ENCODE peak calls at places on chromosomes 2 and 18, in ten cellular contexts. One of them, this sample, is unnamed. For H3K36me3, the result is how much of the 10 kb centered on the place peaks cover.

GRCh38 chr2:119929537-119929936 is 83.3 kb upstream of the EPB41L5 start:
- DNase-seq in CD8-positive, alpha-beta T cell: no peak
- DNase-seq in hepatocyte: no peak
- DNase-seq in esophagus squamous epithelium: no peak
- DNase-seq in DND-41: peak
- DNase-seq in brain microvascular endothelial cell: no peak
- DNase-seq in heart right ventricle: no peak
- DNase-seq in SK-N-SH: no peak
- DNase-seq in GM12878: no peak
- DNase-seq in colonic mucosa: no peak
- DNase-seq in this sample: no peak

GRCh38 chr2:161943012-161943411 is 131.0 kb downstream of the DPP4 start:
- DNase-seq in CD8-positive, alpha-beta T cell: no peak
- DNase-seq in hepatocyte: no peak
- DNase-seq in esophagus squamous epithelium: no peak
- DNase-seq in DND-41: no peak
- DNase-seq in brain microvascular endothelial cell: no peak
- DNase-seq in heart right ventricle: no peak
- DNase-seq in SK-N-SH: no peak
- DNase-seq in GM12878: no peak
- DNase-seq in colonic mucosa: no peak
- DNase-seq in this sample: no peak

GRCh38 chr2:15059870-15060617 is 427.5 kb downstream of the LRATD1 start:
- DNase-seq in CD8-positive, alpha-beta T cell: no peak
- DNase-seq in hepatocyte: no peak
- DNase-seq in esophagus squamous epithelium: no peak
- DNase-seq in DND-41: no peak
- DNase-seq in brain microvascular endothelial cell: no peak
- DNase-seq in heart right ventricle: no peak
- DNase-seq in SK-N-SH: no peak
- DNase-seq in GM12878: no peak
- DNase-seq in colonic mucosa: no peak
- DNase-seq in this sample: no peak

GRCh38 chr2:161115205-161115604 is 45.0 kb upstream of the TANK start:
- DNase-seq in CD8-positive, alpha-beta T cell: no peak
- DNase-seq in hepatocyte: no peak
- DNase-seq in esophagus squamous epithelium: no peak
- DNase-seq in DND-41: no peak
- DNase-seq in brain microvascular endothelial cell: no peak
- DNase-seq in heart right ventricle: no peak
- DNase-seq in SK-N-SH: no peak
- DNase-seq in GM12878: no peak
- DNase-seq in colonic mucosa: no peak
- DNase-seq in this sample: no peak

GRCh38 chr18:12449040-12449814 is 41.5 kb downstream of the PRELID3A start:
- DNase-seq in CD8-positive, alpha-beta T cell: no peak
- DNase-seq in hepatocyte: no peak
- DNase-seq in esophagus squamous epithelium: no peak
- DNase-seq in DND-41: no peak
- DNase-seq in brain microvascular endothelial cell: no peak
- DNase-seq in heart right ventricle: no peak
- DNase-seq in SK-N-SH: no peak
- DNase-seq in GM12878: no peak
- DNase-seq in colonic mucosa: no peak
- DNase-seq in this sample: no peak

GRCh38 chr2:105397959-105398521 is 811 bp downstream of the FHL2 start:
- DNase-seq in CD8-positive, alpha-beta T cell: no peak
- DNase-seq in hepatocyte: no peak
- DNase-seq in esophagus squamous epithelium: no peak
- DNase-seq in DND-41: no peak
- DNase-seq in brain microvascular endothelial cell: no peak
- DNase-seq in heart right ventricle: no peak
- DNase-seq in SK-N-SH: no peak
- DNase-seq in GM12878: no peak
- DNase-seq in colonic mucosa: no peak
- DNase-seq in this sample: no peak

GRCh38 chr18:63374520-63374919 is 7.5 kb upstream of the KDSR start:
- DNase-seq in CD8-positive, alpha-beta T cell: no peak
- DNase-seq in hepatocyte: no peak
- DNase-seq in esophagus squamous epithelium: no peak
- DNase-seq in DND-41: no peak
- DNase-seq in brain microvascular endothelial cell: no peak
- DNase-seq in heart right ventricle: no peak
- DNase-seq in SK-N-SH: no peak
- DNase-seq in GM12878: no peak
- DNase-seq in colonic mucosa: no peak
- DNase-seq in this sample: no peak

GRCh38 chr2:33378551-33379220 is 97.8 kb upstream of the RASGRP3 start:
- DNase-seq in CD8-positive, alpha-beta T cell: no peak
- DNase-seq in hepatocyte: no peak
- DNase-seq in esophagus squamous epithelium: no peak
- DNase-seq in DND-41: no peak
- DNase-seq in brain microvascular endothelial cell: no peak
- DNase-seq in heart right ventricle: no peak
- DNase-seq in SK-N-SH: no peak
- DNase-seq in GM12878: no peak
- DNase-seq in colonic mucosa: no peak
- DNase-seq in this sample: no peak

GRCh38 chr2:227414846-227415245 is 27.1 kb upstream of the SCYGR1 start:
- DNase-seq in CD8-positive, alpha-beta T cell: no peak
- DNase-seq in hepatocyte: no peak
- DNase-seq in esophagus squamous epithelium: no peak
- DNase-seq in DND-41: no peak
- DNase-seq in brain microvascular endothelial cell: peak
- DNase-seq in heart right ventricle: no peak
- DNase-seq in SK-N-SH: no peak
- DNase-seq in GM12878: no peak
- DNase-seq in colonic mucosa: no peak
- DNase-seq in this sample: no peak

GRCh38 chr2:39524756-39525635 is 87.9 kb upstream of the MAP4K3 start:
- DNase-seq in CD8-positive, alpha-beta T cell: no peak
- DNase-seq in hepatocyte: no peak
- DNase-seq in esophagus squamous epithelium: no peak
- DNase-seq in DND-41: no peak
- DNase-seq in brain microvascular endothelial cell: no peak
- DNase-seq in heart right ventricle: no peak
- DNase-seq in SK-N-SH: no peak
- DNase-seq in GM12878: no peak
- DNase-seq in colonic mucosa: no peak
- DNase-seq in this sample: no peak

GRCh38 chr2:48328972-48329723 is 200.8 kb upstream of the STON1 start:
- DNase-seq in CD8-positive, alpha-beta T cell: no peak
- DNase-seq in hepatocyte: no peak
- DNase-seq in esophagus squamous epithelium: no peak
- DNase-seq in DND-41: no peak
- DNase-seq in brain microvascular endothelial cell: no peak
- DNase-seq in heart right ventricle: no peak
- DNase-seq in SK-N-SH: peak
- DNase-seq in GM12878: no peak
- DNase-seq in colonic mucosa: no peak
- DNase-seq in this sample: no peak

GRCh38 chr18:65458871-65459270 is 291.9 kb upstream of the CDH7 start:
- DNase-seq in CD8-positive, alpha-beta T cell: no peak
- DNase-seq in hepatocyte: no peak
- DNase-seq in esophagus squamous epithelium: no peak
- DNase-seq in DND-41: no peak
- DNase-seq in brain microvascular endothelial cell: no peak
- DNase-seq in heart right ventricle: no peak
- DNase-seq in SK-N-SH: no peak
- DNase-seq in GM12878: no peak
- DNase-seq in colonic mucosa: no peak
- DNase-seq in this sample: no peak

GRCh38 chr2:119760237-119760807 is 600 bp downstream of the PTPN4 start:
- DNase-seq in CD8-positive, alpha-beta T cell: peak
- DNase-seq in hepatocyte: no peak
- DNase-seq in esophagus squamous epithelium: no peak
- DNase-seq in DND-41: no peak
- DNase-seq in brain microvascular endothelial cell: no peak
- DNase-seq in heart right ventricle: no peak
- DNase-seq in SK-N-SH: no peak
- DNase-seq in GM12878: no peak
- DNase-seq in colonic mucosa: peak
- DNase-seq in this sample: no peak

GRCh38 chr2:70886541-70886987 is 49.1 kb upstream of the ATP6V1B1 start:
- DNase-seq in CD8-positive, alpha-beta T cell: no peak
- DNase-seq in hepatocyte: no peak
- DNase-seq in esophagus squamous epithelium: no peak
- DNase-seq in DND-41: no peak
- DNase-seq in brain microvascular endothelial cell: no peak
- DNase-seq in heart right ventricle: no peak
- DNase-seq in SK-N-SH: no peak
- DNase-seq in GM12878: no peak
- DNase-seq in colonic mucosa: no peak
- DNase-seq in this sample: no peak

GRCh38 chr18:61322265-61322873 is 10.9 kb upstream of the CDH20 start:
- DNase-seq in CD8-positive, alpha-beta T cell: no peak
- DNase-seq in hepatocyte: peak
- DNase-seq in esophagus squamous epithelium: no peak
- DNase-seq in DND-41: peak
- DNase-seq in brain microvascular endothelial cell: peak
- DNase-seq in heart right ventricle: peak
- DNase-seq in SK-N-SH: peak
- DNase-seq in GM12878: no peak
- DNase-seq in colonic mucosa: peak
- DNase-seq in this sample: peak

GRCh38 chr2:207219716-207220414 is 54.1 kb upstream of the KLF7 start:
- DNase-seq in CD8-positive, alpha-beta T cell: no peak
- DNase-seq in hepatocyte: peak
- DNase-seq in esophagus squamous epithelium: no peak
- DNase-seq in DND-41: no peak
- DNase-seq in brain microvascular endothelial cell: peak
- DNase-seq in heart right ventricle: no peak
- DNase-seq in SK-N-SH: no peak
- DNase-seq in GM12878: no peak
- DNase-seq in colonic mucosa: no peak
- DNase-seq in this sample: no peak

GRCh38 chr2:54558976-54559410 is 102.9 kb downstream of the SPTBN1 start:
- DNase-seq in CD8-positive, alpha-beta T cell: no peak
- DNase-seq in hepatocyte: no peak
- DNase-seq in esophagus squamous epithelium: no peak
- DNase-seq in DND-41: no peak
- DNase-seq in brain microvascular endothelial cell: no peak
- DNase-seq in heart right ventricle: no peak
- DNase-seq in SK-N-SH: peak
- DNase-seq in GM12878: no peak
- DNase-seq in colonic mucosa: no peak
- DNase-seq in this sample: no peak

GRCh38 chr18:39435209-39435608 is 1869.6 kb upstream of the CELF4 start:
- DNase-seq in CD8-positive, alpha-beta T cell: no peak
- DNase-seq in hepatocyte: no peak
- DNase-seq in esophagus squamous epithelium: no peak
- DNase-seq in DND-41: no peak
- DNase-seq in brain microvascular endothelial cell: no peak
- DNase-seq in heart right ventricle: no peak
- DNase-seq in SK-N-SH: no peak
- DNase-seq in GM12878: no peak
- DNase-seq in colonic mucosa: no peak
- DNase-seq in this sample: no peak

GRCh38 chr18:39435986-39436385 is 1870.4 kb upstream of the CELF4 start:
- DNase-seq in CD8-positive, alpha-beta T cell: no peak
- DNase-seq in hepatocyte: no peak
- DNase-seq in esophagus squamous epithelium: no peak
- DNase-seq in DND-41: no peak
- DNase-seq in brain microvascular endothelial cell: no peak
- DNase-seq in heart right ventricle: no peak
- DNase-seq in SK-N-SH: no peak
- DNase-seq in GM12878: no peak
- DNase-seq in colonic mucosa: no peak
- DNase-seq in this sample: no peak

GRCh38 chr18:39434223-39434622 is 1868.6 kb upstream of the CELF4 start:
- DNase-seq in CD8-positive, alpha-beta T cell: no peak
- DNase-seq in hepatocyte: no peak
- DNase-seq in esophagus squamous epithelium: no peak
- DNase-seq in DND-41: no peak
- DNase-seq in brain microvascular endothelial cell: peak
- DNase-seq in heart right ventricle: no peak
- DNase-seq in SK-N-SH: no peak
- DNase-seq in GM12878: no peak
- DNase-seq in colonic mucosa: no peak
- DNase-seq in this sample: no peak
- TF ChIP-seq CTCF in CD8-positive, alpha-beta T cell: no peak
- TF ChIP-seq CTCF in hepatocyte: no peak
- TF ChIP-seq CTCF in esophagus squamous epithelium: no peak
- TF ChIP-seq CTCF in DND-41: no peak
- TF ChIP-seq CTCF in brain microvascular endothelial cell: no peak
- TF ChIP-seq CTCF in heart right ventricle: no peak
- TF ChIP-seq CTCF in SK-N-SH: no peak
- TF ChIP-seq CTCF in GM12878: no peak
- TF ChIP-seq CTCF in colonic mucosa: no peak
- TF ChIP-seq CTCF in this sample: no peak

GRCh38 chr18:68699043-68699442 is 15.9 kb downstream of the TMX3 start:
- DNase-seq in CD8-positive, alpha-beta T cell: no peak
- DNase-seq in hepatocyte: no peak
- DNase-seq in esophagus squamous epithelium: no peak
- DNase-seq in DND-41: no peak
- DNase-seq in brain microvascular endothelial cell: no peak
- DNase-seq in heart right ventricle: no peak
- DNase-seq in SK-N-SH: no peak
- DNase-seq in GM12878: no peak
- DNase-seq in colonic mucosa: no peak
- DNase-seq in this sample: no peak
- H3K4me3 ChIP-seq in CD8-positive, alpha-beta T cell: no peak
- H3K4me3 ChIP-seq in hepatocyte: no peak
- H3K4me3 ChIP-seq in esophagus squamous epithelium: no peak
- H3K4me3 ChIP-seq in DND-41: no peak
- H3K4me3 ChIP-seq in brain microvascular endothelial cell: no peak
- H3K4me3 ChIP-seq in heart right ventricle: no peak
- H3K4me3 ChIP-seq in SK-N-SH: no peak
- H3K4me3 ChIP-seq in GM12878: no peak
- H3K4me3 ChIP-seq in colonic mucosa: no peak
- H3K4me3 ChIP-seq in this sample: no peak

GRCh38 chr2:85246348-85246747 is 81.4 kb downstream of the TGOLN2 start:
- DNase-seq in CD8-positive, alpha-beta T cell: no peak
- DNase-seq in hepatocyte: no peak
- DNase-seq in esophagus squamous epithelium: no peak
- DNase-seq in DND-41: no peak
- DNase-seq in brain microvascular endothelial cell: no peak
- DNase-seq in heart right ventricle: no peak
- DNase-seq in SK-N-SH: peak
- DNase-seq in GM12878: no peak
- DNase-seq in colonic mucosa: no peak
- DNase-seq in this sample: no peak
- H3K36me3 ChIP-seq in CD8-positive, alpha-beta T cell: under half
- H3K36me3 ChIP-seq in hepatocyte: under half
- H3K36me3 ChIP-seq in esophagus squamous epithelium: under half
- H3K36me3 ChIP-seq in DND-41: under half
- H3K36me3 ChIP-seq in brain microvascular endothelial cell: under half
- H3K36me3 ChIP-seq in heart right ventricle: under half
- H3K36me3 ChIP-seq in SK-N-SH: under half
- H3K36me3 ChIP-seq in GM12878: under half
- H3K36me3 ChIP-seq in colonic mucosa: under half
- H3K36me3 ChIP-seq in this sample: under half

DNA sequence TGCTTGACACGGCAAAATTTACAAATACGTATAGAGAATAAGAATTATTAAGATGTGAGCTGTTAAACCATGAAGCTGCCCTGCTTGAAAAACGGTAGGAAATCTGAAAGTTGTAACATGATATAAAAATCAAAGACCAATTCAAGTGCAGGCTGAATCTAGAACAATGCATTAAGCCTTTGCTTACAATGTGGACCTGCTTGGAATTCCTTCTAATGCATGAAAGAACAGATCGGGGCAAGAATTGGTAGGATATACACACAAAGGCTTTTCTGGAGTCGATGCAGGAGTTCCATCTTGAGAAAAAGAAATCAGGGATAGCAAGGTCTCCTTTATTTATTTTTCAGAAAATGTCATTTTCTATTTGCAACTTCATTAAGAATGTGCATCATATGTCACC is 136.8 kb downstream of the DLGAP1 start:
- DNase-seq in CD8-positive, alpha-beta T cell: no peak
- DNase-seq in hepatocyte: no peak
- DNase-seq in esophagus squamous epithelium: no peak
- DNase-seq in DND-41: no peak
- DNase-seq in brain microvascular endothelial cell: no peak
- DNase-seq in heart right ventricle: no peak
- DNase-seq in SK-N-SH: no peak
- DNase-seq in GM12878: no peak
- DNase-seq in colonic mucosa: no peak
- DNase-seq in this sample: no peak
- TF ChIP-seq CTCF in CD8-positive, alpha-beta T cell: no peak
- TF ChIP-seq CTCF in hepatocyte: no peak
- TF ChIP-seq CTCF in esophagus squamous epithelium: no peak
- TF ChIP-seq CTCF in DND-41: no peak
- TF ChIP-seq CTCF in brain microvascular endothelial cell: no peak
- TF ChIP-seq CTCF in heart right ventricle: no peak
- TF ChIP-seq CTCF in SK-N-SH: no peak
- TF ChIP-seq CTCF in GM12878: no peak
- TF ChIP-seq CTCF in colonic mucosa: no peak
- TF ChIP-seq CTCF in this sample: no peak

This sample was measured in GM06990.